ENCODE peak calls at places on chromosomes 3 and 15, in six cellular contexts. One of them, this sample, is unnamed.

GRCh38 chr15:70234256-70234965 is 136.7 kb upstream of the TLE3 start:
- DNase-seq in CD8-positive, alpha-beta T cell: no peak
- DNase-seq in kidney epithelial cell: no peak
- DNase-seq in hepatocyte: peak; percentile 33
- DNase-seq in body of pancreas: no peak
- DNase-seq in H1: no peak
- DNase-seq in this sample: no peak

GRCh38 chr3:42340466-42340865 is 69.9 kb downstream of the LYZL4 start:
- DNase-seq in H1: no peak
- DNase-seq in body of pancreas: no peak
- DNase-seq in hepatocyte: no peak
- DNase-seq in CD8-positive, alpha-beta T cell: no peak
- DNase-seq in kidney epithelial cell: no peak
- DNase-seq in this sample: no peak

GRCh38 chr3:154844863-154845262 is 235.3 kb upstream of the MME start:
- DNase-seq in hepatocyte: no peak
- DNase-seq in CD8-positive, alpha-beta T cell: no peak
- DNase-seq in body of pancreas: no peak
- DNase-seq in kidney epithelial cell: no peak
- DNase-seq in H1: no peak
- DNase-seq in this sample: no peak

GRCh38 chr3:111582114-111582461 is 13.1 kb downstream of the ZBED2 start:
- DNase-seq in body of pancreas: no peak
- DNase-seq in hepatocyte: peak; percentile 62
- DNase-seq in H1: no peak
- DNase-seq in kidney epithelial cell: peak; percentile 87
- DNase-seq in CD8-positive, alpha-beta T cell: no peak
- DNase-seq in this sample: no peak

GRCh38 chr3:17577795-17578520 is 164.5 kb downstream of the TBC1D5 start:
- DNase-seq in hepatocyte: no peak
- DNase-seq in body of pancreas: no peak
- DNase-seq in H1: no peak
- DNase-seq in kidney epithelial cell: no peak
- DNase-seq in CD8-positive, alpha-beta T cell: no peak
- DNase-seq in this sample: no peak

GRCh38 chr3:17023006-17023664 is 138.4 kb downstream of the PLCL2 start:
- DNase-seq in body of pancreas: no peak
- DNase-seq in H1: no peak
- DNase-seq in hepatocyte: no peak
- DNase-seq in kidney epithelial cell: peak; percentile 16
- DNase-seq in CD8-positive, alpha-beta T cell: peak; percentile 45
- DNase-seq in this sample: no peak

GRCh38 chr3:185473290-185473815 is 25.5 kb downstream of the TMEM41A start:
- DNase-seq in CD8-positive, alpha-beta T cell: no peak
- DNase-seq in body of pancreas: no peak
- DNase-seq in hepatocyte: no peak
- DNase-seq in kidney epithelial cell: no peak
- DNase-seq in H1: no peak
- DNase-seq in this sample: no peak

GRCh38 chr15:68307131-68307928 is 29.8 kb downstream of the FEM1B start:
- DNase-seq in body of pancreas: peak; percentile 0
- DNase-seq in kidney epithelial cell: no peak
- DNase-seq in CD8-positive, alpha-beta T cell: no peak
- DNase-seq in H1: peak; percentile 51
- DNase-seq in hepatocyte: no peak
- DNase-seq in this sample: no peak

GRCh38 chr3:173586176-173586575 is 188.6 kb downstream of the NLGN1 start:
- DNase-seq in body of pancreas: no peak
- DNase-seq in CD8-positive, alpha-beta T cell: no peak
- DNase-seq in hepatocyte: no peak
- DNase-seq in H1: no peak
- DNase-seq in kidney epithelial cell: no peak
- DNase-seq in this sample: no peak

GRCh38 chr3:81909756-81910155 is 148.3 kb upstream of the GBE1 start:
- DNase-seq in body of pancreas: no peak
- DNase-seq in kidney epithelial cell: no peak
- DNase-seq in hepatocyte: no peak
- DNase-seq in H1: no peak
- DNase-seq in CD8-positive, alpha-beta T cell: no peak
- DNase-seq in this sample: no peak

GRCh38 chr15:52362497-52362896 is 66.9 kb upstream of the MYO5C start:
- DNase-seq in body of pancreas: no peak
- DNase-seq in kidney epithelial cell: no peak
- DNase-seq in H1: no peak
- DNase-seq in hepatocyte: no peak
- DNase-seq in CD8-positive, alpha-beta T cell: no peak
- DNase-seq in this sample: no peak

GRCh38 chr3:107408513-107408912 is 31.3 kb downstream of the CCDC54 start:
- DNase-seq in body of pancreas: no peak
- DNase-seq in CD8-positive, alpha-beta T cell: no peak
- DNase-seq in hepatocyte: no peak
- DNase-seq in kidney epithelial cell: no peak
- DNase-seq in H1: no peak
- DNase-seq in this sample: no peak

DNA sequence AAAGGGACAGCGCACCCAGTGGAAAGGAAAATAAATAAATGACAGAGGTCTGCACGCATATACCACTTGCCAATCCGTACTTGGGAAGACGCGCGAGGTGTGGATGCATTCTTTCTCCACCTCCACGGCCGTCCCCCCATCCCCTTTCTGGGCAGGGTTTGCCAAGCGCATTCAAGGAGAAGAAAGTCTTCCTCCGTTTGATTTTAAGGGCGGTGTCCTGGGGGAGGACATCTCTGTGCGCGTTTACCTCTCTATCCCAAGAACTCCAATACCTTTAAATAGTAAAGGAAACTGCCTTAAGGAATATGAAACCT is 576 bp upstream of the MB21D2 start:
- DNase-seq in H1: no peak
- DNase-seq in CD8-positive, alpha-beta T cell: no peak
- DNase-seq in hepatocyte: no peak
- DNase-seq in kidney epithelial cell: no peak
- DNase-seq in body of pancreas: no peak
- DNase-seq in this sample: no peak
- TF ChIP-seq CTCF in H1: no peak
- TF ChIP-seq CTCF in CD8-positive, alpha-beta T cell: no peak
- TF ChIP-seq CTCF in hepatocyte: no peak
- TF ChIP-seq CTCF in kidney epithelial cell: no peak
- TF ChIP-seq CTCF in body of pancreas: peak; percentile 22
- TF ChIP-seq CTCF in this sample: peak; percentile 24

GRCh38 chr3:33364531-33365128 is 75.6 kb downstream of the UBP1 start:
- DNase-seq in body of pancreas: no peak
- DNase-seq in H1: no peak
- DNase-seq in kidney epithelial cell: no peak
- DNase-seq in CD8-positive, alpha-beta T cell: no peak
- DNase-seq in hepatocyte: no peak
- DNase-seq in this sample: no peak
- H3K4me3 ChIP-seq in body of pancreas: no peak overlapping the region
- H3K4me3 ChIP-seq in H1: no peak overlapping the region
- H3K4me3 ChIP-seq in kidney epithelial cell: no peak overlapping the region
- H3K4me3 ChIP-seq in CD8-positive, alpha-beta T cell: no peak overlapping the region
- H3K4me3 ChIP-seq in hepatocyte: no peak overlapping the region
- H3K4me3 ChIP-seq in this sample: no peak overlapping the region

DNA sequence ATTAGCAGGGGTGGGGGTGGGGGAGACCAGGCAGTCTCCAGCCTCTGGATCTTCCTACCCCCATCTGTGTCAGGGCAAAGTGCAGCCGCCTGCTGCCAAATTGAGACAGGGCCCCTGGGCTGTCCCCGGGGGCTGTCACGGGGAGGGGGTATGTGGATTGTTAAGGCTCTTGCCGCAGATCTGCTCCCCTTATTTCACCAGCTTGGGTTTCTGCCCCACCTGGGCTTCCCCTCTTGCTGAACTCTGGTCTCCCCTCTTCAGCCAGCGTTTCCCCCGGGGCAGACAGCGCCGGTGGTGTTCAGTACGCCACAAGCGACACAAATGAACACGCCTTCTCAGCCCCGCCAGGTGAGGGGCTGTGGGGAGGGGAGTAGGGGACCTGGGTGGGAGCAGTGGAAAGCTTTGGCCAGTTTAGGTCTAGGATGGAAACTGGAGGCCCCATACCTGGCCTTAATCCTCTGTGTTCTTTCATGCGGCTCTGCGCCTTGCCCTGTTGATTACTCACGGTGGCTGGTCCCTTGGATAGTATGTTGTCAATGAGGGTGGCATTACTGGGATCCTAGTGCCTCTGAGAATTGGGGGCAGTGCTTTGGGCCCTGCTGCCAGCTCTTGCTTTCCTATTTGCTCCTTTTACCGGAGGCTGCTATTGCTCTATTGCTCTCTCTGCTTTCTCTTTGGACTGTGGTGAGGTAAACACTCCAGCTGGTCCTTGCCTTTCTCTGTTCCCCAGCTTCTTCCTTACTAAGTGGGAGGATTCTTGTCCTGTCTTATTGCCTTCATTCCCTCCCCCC is 1.7 kb downstream of the EIF4G1 start:
- DNase-seq in H1: no peak
- DNase-seq in CD8-positive, alpha-beta T cell: no peak
- DNase-seq in body of pancreas: no peak
- DNase-seq in hepatocyte: peak; percentile 37
- DNase-seq in kidney epithelial cell: no peak
- DNase-seq in this sample: no peak
- H3K36me3 ChIP-seq in H1: peaks cover 22% of the 10 kb centered on the region
- H3K36me3 ChIP-seq in CD8-positive, alpha-beta T cell: peaks cover 23% of the 10 kb centered on the region
- H3K36me3 ChIP-seq in body of pancreas: no peaks in the 10 kb centered on the region
- H3K36me3 ChIP-seq in hepatocyte: no peaks in the 10 kb centered on the region
- H3K36me3 ChIP-seq in kidney epithelial cell: peaks cover 6% of the 10 kb centered on the region
- H3K36me3 ChIP-seq in this sample: peaks cover 23% of the 10 kb centered on the region

DNA sequence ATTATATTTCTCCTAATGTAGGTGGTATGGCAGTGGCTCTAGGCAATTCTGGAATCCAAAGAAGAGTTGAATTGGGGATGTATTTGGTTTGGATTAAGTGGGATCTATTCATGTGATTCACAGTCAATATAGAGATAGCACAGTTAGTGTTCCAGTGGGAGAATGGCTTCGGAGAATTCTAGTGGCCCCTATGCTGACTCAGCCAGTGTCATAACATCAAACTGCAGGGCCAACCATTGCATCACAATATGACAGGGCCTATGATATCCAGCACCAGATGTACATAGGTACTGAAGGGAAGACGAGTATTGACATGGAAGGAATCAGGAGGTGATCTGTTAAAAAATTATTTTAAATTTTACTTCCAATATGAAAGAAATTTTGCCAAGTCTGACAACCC is 302.8 kb upstream of the UBE2E2 start:
- DNase-seq in H1: no peak
- DNase-seq in hepatocyte: peak; percentile 9
- DNase-seq in CD8-positive, alpha-beta T cell: no peak
- DNase-seq in kidney epithelial cell: no peak
- DNase-seq in body of pancreas: no peak
- DNase-seq in this sample: no peak
- TF ChIP-seq CTCF in H1: no peak
- TF ChIP-seq CTCF in hepatocyte: no peak
- TF ChIP-seq CTCF in CD8-positive, alpha-beta T cell: no peak
- TF ChIP-seq CTCF in kidney epithelial cell: no peak
- TF ChIP-seq CTCF in body of pancreas: no peak
- TF ChIP-seq CTCF in this sample: no peak

GRCh38 chr3:132997404-132997803 is 40.8 kb upstream of the TMEM108 start:
- DNase-seq in CD8-positive, alpha-beta T cell: no peak
- DNase-seq in body of pancreas: no peak
- DNase-seq in H1: no peak
- DNase-seq in hepatocyte: no peak
- DNase-seq in kidney epithelial cell: no peak
- DNase-seq in this sample: no peak
- H3K4me3 ChIP-seq in CD8-positive, alpha-beta T cell: no peak overlapping the region
- H3K4me3 ChIP-seq in body of pancreas: no peak overlapping the region
- H3K4me3 ChIP-seq in H1: no peak overlapping the region
- H3K4me3 ChIP-seq in hepatocyte: no peak overlapping the region
- H3K4me3 ChIP-seq in kidney epithelial cell: no peak overlapping the region
- H3K4me3 ChIP-seq in this sample: no peak overlapping the region

GRCh38 chr3:43484926-43485488 is 136.8 kb downstream of the ANO10 start:
- DNase-seq in CD8-positive, alpha-beta T cell: no peak
- DNase-seq in body of pancreas: no peak
- DNase-seq in hepatocyte: no peak
- DNase-seq in kidney epithelial cell: no peak
- DNase-seq in H1: no peak
- DNase-seq in this sample: no peak
- H3K36me3 ChIP-seq in CD8-positive, alpha-beta T cell: no peaks in the 10 kb centered on the region
- H3K36me3 ChIP-seq in body of pancreas: no peaks in the 10 kb centered on the region
- H3K36me3 ChIP-seq in hepatocyte: no peaks in the 10 kb centered on the region
- H3K36me3 ChIP-seq in kidney epithelial cell: no peaks in the 10 kb centered on the region
- H3K36me3 ChIP-seq in H1: no peaks in the 10 kb centered on the region
- H3K36me3 ChIP-seq in this sample: no peaks in the 10 kb centered on the region

GRCh38 chr15:45133561-45133920 is 3.7 kb downstream of the DUOX1 start:
- DNase-seq in kidney epithelial cell: no peak
- DNase-seq in H1: no peak
- DNase-seq in CD8-positive, alpha-beta T cell: no peak
- DNase-seq in hepatocyte: no peak
- DNase-seq in body of pancreas: no peak
- DNase-seq in this sample: no peak

GRCh38 chr15:45134046-45134445 is 4.3 kb downstream of the DUOX1 start:
- DNase-seq in CD8-positive, alpha-beta T cell: no peak
- DNase-seq in hepatocyte: no peak
- DNase-seq in body of pancreas: no peak
- DNase-seq in H1: no peak
- DNase-seq in kidney epithelial cell: no peak
- DNase-seq in this sample: no peak

GRCh38 chr15:45136378-45136764 is 6.6 kb downstream of the DUOX1 start:
- DNase-seq in body of pancreas: no peak
- DNase-seq in CD8-positive, alpha-beta T cell: no peak
- DNase-seq in H1: peak; percentile 64
- DNase-seq in kidney epithelial cell: no peak
- DNase-seq in hepatocyte: no peak
- DNase-seq in this sample: no peak

GRCh38 chr15:45132844-45133560 is 3.2 kb downstream of the DUOX1 start:
- DNase-seq in CD8-positive, alpha-beta T cell: no peak
- DNase-seq in kidney epithelial cell: no peak
- DNase-seq in body of pancreas: no peak
- DNase-seq in hepatocyte: no peak
- DNase-seq in H1: no peak
- DNase-seq in this sample: no peak

DNA sequence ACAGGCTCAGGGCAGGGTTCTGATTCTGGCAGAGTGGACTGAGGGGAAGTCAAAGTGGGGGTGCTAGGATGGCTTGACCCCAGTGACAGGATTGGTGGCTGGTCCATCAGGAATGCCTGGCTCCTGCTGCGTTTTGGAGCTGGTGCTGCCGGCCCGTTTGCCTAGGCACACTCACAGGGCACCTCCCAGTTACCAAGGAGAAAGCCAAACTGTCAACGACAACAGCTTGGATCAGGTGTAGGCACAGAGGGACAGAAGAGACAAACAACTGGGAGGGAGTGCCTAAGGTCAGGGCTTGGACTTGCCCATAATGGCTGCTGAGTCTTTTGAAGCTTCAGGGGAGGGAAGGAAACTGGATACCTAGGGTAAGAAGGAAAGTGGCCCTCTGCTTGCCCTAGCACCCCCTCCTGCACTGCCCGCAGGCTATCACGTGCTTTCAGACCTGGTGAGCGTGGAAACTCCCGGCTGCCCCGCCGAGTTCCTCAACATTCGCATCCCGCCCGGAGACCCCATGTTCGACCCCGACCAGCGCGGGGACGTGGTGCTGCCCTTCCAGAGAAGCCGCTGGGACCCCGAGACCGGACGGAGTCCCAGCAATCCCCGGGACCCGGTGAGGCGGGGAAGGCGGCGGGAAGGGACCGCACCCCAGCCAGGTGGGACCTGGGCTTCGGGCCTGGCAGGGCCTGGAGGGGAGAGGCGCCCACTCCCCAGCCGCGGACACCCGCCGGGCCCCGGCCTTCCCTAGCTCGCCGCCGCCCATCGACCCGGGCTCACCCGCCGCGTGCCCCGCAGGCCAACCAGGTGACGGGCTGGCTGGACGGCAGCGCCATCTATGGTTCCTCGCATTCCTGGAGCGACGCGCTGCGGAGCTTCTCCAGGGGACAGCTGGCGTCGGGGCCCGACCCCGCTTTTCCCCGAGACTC is 5.1 kb downstream of the DUOX1 start:
- DNase-seq in hepatocyte: peak; percentile 58
- DNase-seq in kidney epithelial cell: no peak
- DNase-seq in H1: peak; percentile 71
- DNase-seq in body of pancreas: peak; percentile 50
- DNase-seq in CD8-positive, alpha-beta T cell: peak; percentile 35
- DNase-seq in this sample: no peak
- TF ChIP-seq CTCF in hepatocyte: peak; percentile 34
- TF ChIP-seq CTCF in kidney epithelial cell: peak; percentile 26
- TF ChIP-seq CTCF in H1: peak; percentile 4
- TF ChIP-seq CTCF in body of pancreas: peak; percentile 33
- TF ChIP-seq CTCF in CD8-positive, alpha-beta T cell: no peak
- TF ChIP-seq CTCF in this sample: no peak